ENCODE peak calls at places on chromosomes 3 and 15, in ten cellular contexts. U, V, D, Y, X, N, W, F, H and T are unnamed samples.

GRCh38 chr3:11140054-11140712 is 14.1 kb upstream of the HRH1 start:
- DNase-seq in X (no peak), W (peak; percentile 25), D (no peak), F (peak; percentile 31), Y (no peak), U (no peak), N (peak; percentile 0), H (no peak), V (peak; percentile 27), T (no peak)

GRCh38 chr3:160061525-160061924 is 72.9 kb downstream of the IL12A start:
- DNase-seq in F (no peak), V (no peak), N (no peak), X (no peak), H (no peak), U (no peak), Y (no peak), D (no peak), W (no peak), T (no peak)

GRCh38 chr3:168040624-168041208 is 55.0 kb downstream of the GOLIM4 start:
- DNase-seq in N (peak; percentile 83), X (peak; percentile 61), W (peak; percentile 76), D (no peak), V (no peak), U (no peak), F (peak; percentile 73), H (no peak), Y (peak; percentile 63), T (no peak)

GRCh38 chr15:74180689-74181602 is 7.4 kb downstream of the ISLR start:
- DNase-seq in V (no peak), N (no peak), H (peak; percentile 65), X (no peak), Y (no peak), U (no peak), F (no peak), W (no peak), D (no peak), T (no peak)

GRCh38 chr3:152260529-152260928 is 8.2 kb upstream of the MBNL1 start:
- DNase-seq in U (no peak), V (no peak), Y (no peak), H (no peak), W (no peak), D (no peak), F (no peak), X (no peak), N (no peak), T (no peak)

GRCh38 chr15:75138016-75138999 is 63.4 kb upstream of the C15orf39 start:
- DNase-seq in W (no peak), Y (no peak), H (no peak), D (no peak), N (peak; percentile 53), V (no peak), X (no peak), F (peak; percentile 13), U (no peak), T (no peak)

GRCh38 chr3:117404153-117404552 is 694.6 kb downstream of the TUSC7 start:
- DNase-seq in X (no peak), W (no peak), F (no peak), U (no peak), N (no peak), H (no peak), V (no peak), Y (no peak), D (no peak), T (no peak)

GRCh38 chr3:14016900-14017475 is 107.7 kb downstream of the CHCHD4 start:
- DNase-seq in H (no peak), N (no peak), W (no peak), D (no peak), Y (peak; percentile 24), V (no peak), U (no peak), X (no peak), F (no peak), T (no peak)

GRCh38 chr15:60526127-60526616 is 47.2 kb upstream of the ICE2 start:
- DNase-seq in X (no peak), U (no peak), F (no peak), D (no peak), N (peak; percentile 48), Y (no peak), V (peak; percentile 35), W (no peak), H (peak; percentile 74), T (no peak)

GRCh38 chr15:56225520-56225919 is 18.2 kb downstream of the RFX7 start:
- DNase-seq in N (no peak), V (no peak), F (no peak), H (no peak), U (no peak), X (no peak), W (no peak), Y (no peak), D (no peak), T (no peak)

GRCh38 chr15:58758141-58758540 is 8.6 kb upstream of the ADAM10 start:
- DNase-seq in W (no peak), Y (no peak), N (no peak), F (peak; percentile 61), D (no peak), V (no peak), X (no peak), U (no peak), H (no peak), T (no peak)

GRCh38 chr3:157127831-157128767 is 31.8 kb downstream of the CCNL1 start:
- DNase-seq in W (no peak), N (peak; percentile 16), H (peak; percentile 69), F (no peak), U (peak; percentile 65), D (peak; percentile 29), V (peak; percentile 37), Y (peak; percentile 100), X (peak; percentile 32), T (peak; percentile 74)

GRCh38 chr15:67098768-67099282 is 33.4 kb downstream of the SMAD3 start:
- DNase-seq in X (no peak), D (no peak), H (no peak), F (no peak), V (no peak), Y (no peak), W (no peak), N (no peak), U (no peak), T (no peak)

GRCh38 chr3:13483286-13483685 is 3.2 kb downstream of the HDAC11 start:
- DNase-seq in V (no peak), U (no peak), W (no peak), X (no peak), N (no peak), H (peak; percentile 53), D (no peak), F (no peak), Y (no peak), T (no peak)

GRCh38 chr3:43296565-43296964 is 10.2 kb downstream of the SNRK start:
- DNase-seq in Y (no peak), N (no peak), X (no peak), W (no peak), H (no peak), D (peak; percentile 39), V (no peak), F (peak; percentile 77), U (peak; percentile 57), T (peak; percentile 51)

GRCh38 chr3:9732080-9732752 is 681 bp downstream of the BRPF1 start:
- DNase-seq in N (no peak), U (peak; percentile 30), W (no peak), Y (no peak), V (peak; percentile 29), X (no peak), D (no peak), F (no peak), H (no peak), T (peak; percentile 40)

GRCh38 chr3:2098398-2099027 is at the start of gene CNTN4:
- DNase-seq in X (peak; percentile 65), V (peak; percentile 34), U (no peak), F (peak; percentile 35), H (peak; percentile 86), D (no peak), W (peak; percentile 77), Y (peak; percentile 19), N (peak; percentile 63), T (no peak)

GRCh38 chr3:186821429-186822367 is 15.4 kb upstream of the RFC4 start:
- DNase-seq in H (no peak), F (peak; percentile 54), N (peak; percentile 25), V (no peak), U (no peak), D (no peak), Y (peak; percentile 49), W (peak; percentile 78), X (peak; percentile 56), T (peak; percentile 31)

GRCh38 chr15:90988249-90988648 is 6.1 kb downstream of the PRC1 start:
- DNase-seq in W (no peak), F (no peak), Y (no peak), N (no peak), U (no peak), D (no peak), H (no peak), V (no peak), X (peak; percentile 12), T (no peak)

GRCh38 chr3:52124126-52124525 is 30.1 kb downstream of the POC1A start:
- DNase-seq in D (no peak), N (no peak), H (peak; percentile 46), U (no peak), Y (no peak), F (no peak), V (no peak), W (no peak), X (no peak), T (no peak)

GRCh38 chr15:75712668-75713337 is at the start of gene CSPG4:
- DNase-seq in F (no peak), N (no peak), V (peak; percentile 57), Y (peak; percentile 59), D (no peak), W (no peak), U (no peak), X (no peak), H (peak; percentile 95), T (no peak)

GRCh38 chr3:114451561-114452018 is 157.8 kb downstream of the TIGIT start:
- DNase-seq in F (peak; percentile 81), Y (no peak), N (peak; percentile 69), U (no peak), H (no peak), D (no peak), V (peak; percentile 60), X (peak; percentile 15), W (no peak), T (no peak)

GRCh38 chr3:66073464-66074141 is 34.9 kb upstream of the MAGI1 start:
- DNase-seq in N (no peak), D (no peak), U (no peak), V (peak; percentile 67), F (no peak), W (no peak), X (no peak), Y (no peak), H (no peak), T (no peak)

GRCh38 chr3:146177072-146177936 is 16.3 kb upstream of the PLOD2 start:
- DNase-seq in H (peak; percentile 73), V (no peak), W (no peak), U (no peak), X (no peak), Y (peak; percentile 70), F (no peak), N (no peak), D (no peak), T (no peak)

GRCh38 chr15:62765916-62766315 is 276.6 kb upstream of the TPM1 start:
- DNase-seq in D (no peak), X (no peak), U (no peak), W (no peak), V (no peak), N (no peak), H (no peak), Y (no peak), F (no peak), T (no peak)

GRCh38 chr3:97662264-97662663 is 102.3 kb upstream of the ARL6 start:
- DNase-seq in U (no peak), W (no peak), D (no peak), Y (no peak), V (no peak), N (no peak), H (no peak), F (no peak), X (no peak), T (no peak)

GRCh38 chr15:74208496-74208895 is 5.9 kb upstream of the STRA6 start:
- DNase-seq in H (no peak), N (no peak), W (no peak), F (no peak), D (no peak), V (no peak), Y (no peak), U (no peak), X (no peak), T (no peak)

GRCh38 chr15:52069559-52069958 is 43.0 kb downstream of the BCL2L10 start:
- DNase-seq in H (no peak), Y (no peak), D (no peak), N (no peak), V (peak; percentile 65), W (no peak), F (no peak), U (no peak), X (no peak), T (no peak)